ENCODE peak calls at places on chromosomes 11 and 22, in seven cellular contexts. W is endothelial cell; Y is nephron progenitor cell; E is CD8-positive, alpha-beta T cell; C is OCI-LY7; T is heart right ventricle; J is B cell. P is an unnamed sample.

GRCh38 chr22:49180683-49181024 is 647.0 kb downstream of the BRD1 start:
- DNase-seq in W (no peak), Y (no peak), E (no peak), C (no peak), T (no peak), J (no peak), P (no peak)

GRCh38 chr11:64222651-64223000 is 3.4 kb downstream of the TRPT1 start:
- DNase-seq in W (no peak), Y (no peak), E (no peak), C (no peak), T (peak), J (no peak), P (no peak)

GRCh38 chr11:83691387-83692088 is 405.4 kb upstream of the CCDC90B start:
- DNase-seq in W (no peak), Y (no peak), E (no peak), C (no peak), T (no peak), J (no peak), P (no peak)

GRCh38 chr22:28629420-28630184 is 50.0 kb downstream of the TTC28 start:
- DNase-seq in W (no peak), Y (no peak), E (no peak), C (no peak), T (no peak), J (no peak), P (no peak)

GRCh38 chr11:61777234-61778090 is 14.9 kb downstream of the TMEM258 start:
- DNase-seq in W (no peak), Y (peak), E (peak), C (no peak), T (peak), J (peak), P (peak)

GRCh38 chr11:69308936-69309799 is 15.2 kb downstream of the MYEOV start:
- DNase-seq in W (no peak), Y (no peak), E (no peak), C (no peak), T (no peak), J (no peak), P (no peak)

GRCh38 chr11:15665368-15665871 is 550.7 kb downstream of the INSC start:
- DNase-seq in W (no peak), Y (no peak), E (no peak), C (no peak), T (no peak), J (no peak), P (no peak)

GRCh38 chr22:45278125-45278524 is 6.6 kb upstream of the UPK3A start:
- DNase-seq in W (no peak), Y (no peak), E (no peak), C (no peak), T (no peak), J (no peak), P (no peak)

GRCh38 chr11:114036156-114036811 is 23.2 kb upstream of the ZBTB16 start:
- DNase-seq in W (peak), Y (peak), E (peak), C (peak), T (peak), J (peak), P (peak)

GRCh38 chr11:75536786-75537629 is 11.3 kb upstream of the GDPD5 start:
- DNase-seq in W (no peak), Y (no peak), E (no peak), C (peak), T (no peak), J (peak), P (peak)

GRCh38 chr22:50292643-50293440 is 14.6 kb downstream of the PLXNB2 start:
- DNase-seq in W (no peak), Y (no peak), E (no peak), C (peak), T (no peak), J (peak), P (no peak)

GRCh38 chr11:43327987-43328386 is 16.2 kb downstream of the API5 start:
- DNase-seq in W (no peak), Y (no peak), E (no peak), C (no peak), T (no peak), J (no peak), P (no peak)

GRCh38 chr11:76885390-76886097 is 24.8 kb downstream of the ACER3 start:
- DNase-seq in W (no peak), Y (no peak), E (no peak), C (no peak), T (no peak), J (no peak), P (no peak)

GRCh38 chr11:126416542-126417090 is 61.1 kb downstream of the ST3GAL4 start:
- DNase-seq in W (peak), Y (no peak), E (peak), C (peak), T (peak), J (peak), P (peak)

GRCh38 chr11:126978911-126979310 is 21.7 kb downstream of the KIRREL3 start:
- DNase-seq in W (no peak), Y (no peak), E (no peak), C (no peak), T (no peak), J (no peak), P (no peak)

GRCh38 chr11:93903989-93904388 is 53.6 kb upstream of the VSTM5 start:
- DNase-seq in W (no peak), Y (no peak), E (no peak), C (no peak), T (no peak), J (no peak), P (no peak)

GRCh38 chr11:124846058-124846719 is 19.0 kb upstream of the ROBO3 start:
- DNase-seq in W (no peak), Y (no peak), E (no peak), C (no peak), T (no peak), J (no peak), P (no peak)

GRCh38 chr11:117827521-117828511 is 3.3 kb upstream of the FXYD2 start:
- DNase-seq in W (no peak), Y (no peak), E (peak), C (no peak), T (no peak), J (peak), P (no peak)

GRCh38 chr11:7538023-7538422 is 24.2 kb downstream of the PPFIBP2 start:
- DNase-seq in W (no peak), Y (no peak), E (no peak), C (no peak), T (no peak), J (no peak), P (no peak)

GRCh38 chr11:129377739-129378138 is 2.1 kb downstream of the BARX2 start:
- DNase-seq in W (no peak), Y (no peak), E (no peak), C (no peak), T (no peak), J (no peak), P (no peak)

GRCh38 chr11:125270711-125271110 is 106.2 kb downstream of the PKNOX2 start:
- DNase-seq in W (no peak), Y (no peak), E (no peak), C (no peak), T (no peak), J (no peak), P (no peak)

GRCh38 chr11:105432241-105432995 is 177.5 kb upstream of the GRIA4 start:
- DNase-seq in W (no peak), Y (no peak), E (no peak), C (no peak), T (no peak), J (no peak), P (no peak)

GRCh38 chr11:47442514-47442913 is 6.4 kb downstream of the RAPSN start:
- DNase-seq in W (no peak), Y (no peak), E (no peak), C (no peak), T (peak), J (no peak), P (no peak)

GRCh38 chr11:118899296-118899688 is 15.6 kb downstream of the CXCR5 start:
- DNase-seq in W (no peak), Y (no peak), E (no peak), C (no peak), T (no peak), J (no peak), P (no peak)

GRCh38 chr22:28829358-28830181 is 29.2 kb upstream of the XBP1 start:
- DNase-seq in W (peak), Y (peak), E (peak), C (peak), T (peak), J (peak), P (peak)

GRCh38 chr11:567629-568258 is 7.0 kb downstream of the RASSF7 start:
- DNase-seq in W (no peak), Y (no peak), E (no peak), C (no peak), T (no peak), J (peak), P (no peak)

GRCh38 chr11:19326499-19326898 is 85.8 kb upstream of the E2F8 start:
- DNase-seq in W (no peak), Y (no peak), E (no peak), C (no peak), T (no peak), J (no peak), P (no peak)
- TF ChIP-seq CTCF in W (no peak), Y (no peak), E (no peak), C (peak), T (peak), J (no peak), P (peak)

DNA sequence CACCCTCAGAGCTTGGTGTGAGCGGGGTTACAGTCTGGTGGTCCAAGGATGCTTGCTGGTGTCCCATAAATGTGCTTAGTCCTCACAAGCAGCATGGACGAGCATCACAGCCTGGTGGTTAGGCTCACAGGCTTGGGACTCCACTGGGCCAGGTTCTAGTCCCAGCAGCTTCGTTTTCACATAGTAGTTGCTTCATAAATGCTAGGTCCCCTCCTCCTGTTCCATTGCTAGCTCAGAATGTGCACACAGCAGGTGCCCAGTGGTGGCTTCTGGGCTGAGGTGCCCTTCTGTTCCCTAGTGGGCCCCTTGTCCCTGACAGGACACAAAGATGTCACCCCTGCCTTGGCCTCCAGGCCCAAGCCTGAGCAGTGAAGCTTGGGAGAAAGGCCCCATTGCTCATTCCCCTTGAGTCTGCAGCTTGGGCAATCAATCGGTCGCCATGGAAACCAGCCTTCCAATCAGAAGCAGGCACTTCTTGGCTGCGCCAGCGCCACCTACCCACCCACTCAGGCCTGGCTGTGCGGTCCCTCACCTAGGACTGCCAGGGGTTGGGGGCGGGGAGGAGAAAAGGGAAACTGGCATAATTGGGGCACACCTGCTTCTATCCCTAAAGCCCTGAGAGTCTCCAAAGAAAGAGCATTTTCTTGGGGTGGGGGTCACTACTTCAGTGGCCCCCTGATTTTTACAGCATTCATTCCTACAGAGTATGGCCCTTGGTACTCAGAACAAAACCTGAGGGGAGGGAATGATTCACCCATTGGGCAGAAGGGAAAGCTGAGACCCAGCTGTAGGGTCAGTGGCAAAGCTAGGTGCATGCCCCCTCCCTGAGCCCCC is 48.1 kb downstream of the CYTH4 start:
- DNase-seq in W (peak), Y (peak), E (no peak), C (peak), T (no peak), J (no peak), P (peak)
- TF ChIP-seq CTCF in W (no peak), Y (no peak), E (no peak), C (peak), T (no peak), J (no peak), P (no peak)

DNA sequence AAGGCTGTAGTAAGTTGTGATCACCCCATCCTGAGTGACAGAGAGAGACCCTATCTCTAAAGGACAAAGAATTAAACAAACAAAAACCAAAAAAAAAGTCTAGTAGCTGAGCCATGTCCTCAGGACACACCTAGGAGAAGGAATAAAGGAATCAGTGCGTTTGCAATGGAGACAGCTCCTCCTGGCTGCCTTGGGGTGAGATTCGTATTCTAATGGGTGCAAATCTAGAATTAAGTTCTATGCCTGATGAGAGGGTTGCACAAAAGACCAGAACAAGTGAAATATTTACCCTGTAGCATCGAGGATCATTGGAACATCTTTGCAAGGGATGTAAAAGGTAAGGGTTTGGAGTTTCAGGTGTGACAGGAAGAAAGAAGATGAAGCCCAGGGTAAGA is 70.3 kb upstream of the BMAL1 start:
- DNase-seq in W (no peak), Y (no peak), E (no peak), C (no peak), T (no peak), J (no peak), P (no peak)
- TF ChIP-seq CTCF in W (no peak), Y (no peak), E (no peak), C (no peak), T (no peak), J (no peak), P (no peak)

GRCh38 chr11:65569973-65570918 is at the start of gene ZNRD2:
- DNase-seq in W (peak), Y (peak), E (peak), C (peak), T (peak), J (peak), P (peak)

GRCh38 chr11:65572356-65573043 is at the start of gene FAM89B:
- DNase-seq in W (peak), Y (peak), E (peak), C (peak), T (peak), J (peak), P (peak)

GRCh38 chr11:65573391-65574146 is 1.2 kb downstream of the FAM89B start:
- DNase-seq in W (no peak), Y (no peak), E (no peak), C (peak), T (no peak), J (no peak), P (no peak)

GRCh38 chr11:65571420-65571819 is 918 bp upstream of the FAM89B start:
- DNase-seq in W (no peak), Y (no peak), E (no peak), C (no peak), T (no peak), J (no peak), P (no peak)

GRCh38 chr11:65571940-65572339 is 398 bp upstream of the FAM89B start:
- DNase-seq in W (no peak), Y (no peak), E (no peak), C (peak), T (no peak), J (no peak), P (no peak)
- TF ChIP-seq CTCF in W (no peak), Y (peak), E (no peak), C (peak), T (no peak), J (no peak), P (peak)

DNA sequence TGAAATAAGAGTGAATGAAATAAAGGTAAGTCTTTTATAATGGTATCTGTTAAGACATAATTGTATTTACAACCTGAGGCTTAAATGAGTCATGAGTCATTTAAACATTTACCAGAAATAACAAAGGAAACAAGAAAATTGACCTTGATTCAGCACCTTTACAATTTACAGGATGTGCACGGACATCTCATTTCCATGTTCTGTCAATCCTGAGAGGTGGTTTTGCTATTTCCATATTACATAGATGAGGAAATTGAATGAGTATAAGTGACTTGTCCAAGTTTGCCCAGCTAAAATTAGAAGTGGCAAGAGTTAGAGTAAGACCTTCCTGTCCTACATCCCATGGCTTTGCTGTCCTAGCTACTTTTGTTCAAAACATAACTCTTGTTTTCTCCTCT is 89.1 kb downstream of the TRIM44 start:
- DNase-seq in W (no peak), Y (no peak), E (no peak), C (no peak), T (no peak), J (no peak), P (no peak)
- TF ChIP-seq CTCF in W (no peak), Y (no peak), E (no peak), C (no peak), T (no peak), J (no peak), P (no peak)